ENCODE peak calls at places on chromosomes 13 and 19, in six cellular contexts. One of them, this sample, is unnamed. For H3K4me1, the result is how much of the 10 kb centered on the place peaks cover.

GRCh38 chr19:30119180-30119920 is 177.3 kb downstream of the URI1 start:
- DNase-seq in breast epithelium: no peak
- DNase-seq in H1: no peak
- DNase-seq in HepG2: no peak
- DNase-seq in stomach: no peak
- DNase-seq in adrenal gland: no peak
- DNase-seq in this sample: no peak

GRCh38 chr19:12733369-12733896 is 1.1 kb downstream of the TRIR start:
- DNase-seq in breast epithelium: no peak
- DNase-seq in H1: no peak
- DNase-seq in HepG2: peak
- DNase-seq in stomach: no peak
- DNase-seq in adrenal gland: no peak
- DNase-seq in this sample: peak

GRCh38 chr13:106083620-106084350 is 451.7 kb downstream of the EFNB2 start:
- DNase-seq in breast epithelium: no peak
- DNase-seq in H1: no peak
- DNase-seq in HepG2: peak
- DNase-seq in stomach: peak
- DNase-seq in adrenal gland: no peak
- DNase-seq in this sample: no peak

GRCh38 chr19:17889609-17890214 is 18.0 kb downstream of the SLC5A5 start:
- DNase-seq in breast epithelium: no peak
- DNase-seq in H1: peak
- DNase-seq in HepG2: peak
- DNase-seq in stomach: no peak
- DNase-seq in adrenal gland: peak
- DNase-seq in this sample: no peak

GRCh38 chr19:35557539-35558399 is 5.7 kb downstream of the ATP4A start:
- DNase-seq in breast epithelium: peak
- DNase-seq in H1: peak
- DNase-seq in HepG2: no peak
- DNase-seq in stomach: peak
- DNase-seq in adrenal gland: peak
- DNase-seq in this sample: peak

GRCh38 chr19:58483776-58484175 is 7.6 kb downstream of the ZNF446 start:
- DNase-seq in breast epithelium: no peak
- DNase-seq in H1: no peak
- DNase-seq in HepG2: no peak
- DNase-seq in stomach: no peak
- DNase-seq in adrenal gland: no peak
- DNase-seq in this sample: no peak

GRCh38 chr13:45674908-45675307 is 27.2 kb upstream of the CBY2 start:
- DNase-seq in breast epithelium: peak
- DNase-seq in H1: no peak
- DNase-seq in HepG2: no peak
- DNase-seq in stomach: no peak
- DNase-seq in adrenal gland: no peak
- DNase-seq in this sample: no peak

GRCh38 chr13:27120811-27121210 is 50.8 kb downstream of the USP12 start:
- DNase-seq in breast epithelium: no peak
- DNase-seq in H1: no peak
- DNase-seq in HepG2: no peak
- DNase-seq in stomach: no peak
- DNase-seq in adrenal gland: no peak
- DNase-seq in this sample: no peak

GRCh38 chr13:30905932-30906383 is at the start of gene MEDAG:
- DNase-seq in breast epithelium: peak
- DNase-seq in H1: no peak
- DNase-seq in HepG2: no peak
- DNase-seq in stomach: no peak
- DNase-seq in adrenal gland: peak
- DNase-seq in this sample: no peak

GRCh38 chr13:24276310-24276709 is 33.1 kb upstream of the C1QTNF9 start:
- DNase-seq in breast epithelium: no peak
- DNase-seq in H1: no peak
- DNase-seq in HepG2: no peak
- DNase-seq in stomach: no peak
- DNase-seq in adrenal gland: no peak
- DNase-seq in this sample: no peak

GRCh38 chr19:7312816-7313215 is 18.6 kb upstream of the INSR start:
- DNase-seq in breast epithelium: no peak
- DNase-seq in H1: no peak
- DNase-seq in HepG2: no peak
- DNase-seq in stomach: no peak
- DNase-seq in adrenal gland: no peak
- DNase-seq in this sample: no peak

DNA sequence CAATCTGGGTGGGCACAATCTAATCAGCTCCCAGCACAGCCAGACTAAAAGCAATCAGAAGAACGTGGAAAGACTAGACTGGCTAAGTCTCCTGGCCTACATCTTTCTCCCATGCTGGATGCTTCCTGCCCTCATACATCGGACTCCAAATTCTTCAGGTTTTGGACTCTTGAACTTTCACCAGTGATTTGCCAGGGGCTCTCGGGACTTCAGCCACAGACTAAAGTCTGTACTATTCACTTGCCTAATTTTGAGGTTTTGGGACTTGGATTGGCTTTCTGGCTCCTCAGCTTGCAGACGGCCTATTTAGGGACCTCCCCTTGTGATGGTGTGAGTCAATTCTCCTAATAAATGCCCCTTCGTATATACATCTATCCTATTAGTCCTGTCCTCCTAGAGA is 66.6 kb upstream of the SOX21 start:
- DNase-seq in breast epithelium: no peak
- DNase-seq in H1: no peak
- DNase-seq in HepG2: no peak
- DNase-seq in stomach: no peak
- DNase-seq in adrenal gland: no peak
- DNase-seq in this sample: no peak
- H3K4me1 ChIP-seq in breast epithelium: under half
- H3K4me1 ChIP-seq in H1: under half
- H3K4me1 ChIP-seq in HepG2: under half
- H3K4me1 ChIP-seq in stomach: under half
- H3K4me1 ChIP-seq in adrenal gland: under half
- H3K4me1 ChIP-seq in this sample: under half

GRCh38 chr13:50948576-50948975 is 39.0 kb downstream of the RNASEH2B start:
- DNase-seq in breast epithelium: no peak
- DNase-seq in H1: no peak
- DNase-seq in HepG2: no peak
- DNase-seq in stomach: no peak
- DNase-seq in adrenal gland: no peak
- DNase-seq in this sample: no peak
- TF ChIP-seq POLR2A in breast epithelium: no peak
- TF ChIP-seq POLR2A in H1: no peak
- TF ChIP-seq POLR2A in HepG2: no peak
- TF ChIP-seq POLR2A in stomach: no peak
- TF ChIP-seq POLR2A in adrenal gland: no peak
- TF ChIP-seq POLR2A in this sample: no peak

GRCh38 chr13:51823861-51824260 is 19.9 kb upstream of the DHRS12 start:
- DNase-seq in breast epithelium: no peak
- DNase-seq in H1: no peak
- DNase-seq in HepG2: no peak
- DNase-seq in stomach: no peak
- DNase-seq in adrenal gland: no peak
- DNase-seq in this sample: no peak
- H3K4me1 ChIP-seq in breast epithelium: under half
- H3K4me1 ChIP-seq in H1: under half
- H3K4me1 ChIP-seq in HepG2: under half
- H3K4me1 ChIP-seq in stomach: under half
- H3K4me1 ChIP-seq in adrenal gland: under half
- H3K4me1 ChIP-seq in this sample: under half

GRCh38 chr19:1275260-1275975 is at the start of gene FAM174C:
- DNase-seq in breast epithelium: peak
- DNase-seq in H1: peak
- DNase-seq in HepG2: peak
- DNase-seq in stomach: peak
- DNase-seq in adrenal gland: peak
- DNase-seq in this sample: peak
- TF ChIP-seq POLR2A in breast epithelium: peak
- TF ChIP-seq POLR2A in H1: peak
- TF ChIP-seq POLR2A in HepG2: no peak
- TF ChIP-seq POLR2A in stomach: no peak
- TF ChIP-seq POLR2A in adrenal gland: peak
- TF ChIP-seq POLR2A in this sample: peak

GRCh38 chr13:26019881-26020535 is 31.8 kb downstream of the SHISA2 start:
- DNase-seq in breast epithelium: no peak
- DNase-seq in H1: peak
- DNase-seq in HepG2: no peak
- DNase-seq in stomach: no peak
- DNase-seq in adrenal gland: no peak
- DNase-seq in this sample: no peak

GRCh38 chr13:26017932-26018690 is 33.7 kb downstream of the SHISA2 start:
- DNase-seq in breast epithelium: no peak
- DNase-seq in H1: peak
- DNase-seq in HepG2: no peak
- DNase-seq in stomach: no peak
- DNase-seq in adrenal gland: no peak
- DNase-seq in this sample: no peak

GRCh38 chr13:26015276-26015934 is 36.4 kb downstream of the SHISA2 start:
- DNase-seq in breast epithelium: no peak
- DNase-seq in H1: peak
- DNase-seq in HepG2: no peak
- DNase-seq in stomach: no peak
- DNase-seq in adrenal gland: no peak
- DNase-seq in this sample: no peak

GRCh38 chr13:26019241-26019640 is 32.6 kb downstream of the SHISA2 start:
- DNase-seq in breast epithelium: no peak
- DNase-seq in H1: peak
- DNase-seq in HepG2: no peak
- DNase-seq in stomach: no peak
- DNase-seq in adrenal gland: no peak
- DNase-seq in this sample: no peak

DNA sequence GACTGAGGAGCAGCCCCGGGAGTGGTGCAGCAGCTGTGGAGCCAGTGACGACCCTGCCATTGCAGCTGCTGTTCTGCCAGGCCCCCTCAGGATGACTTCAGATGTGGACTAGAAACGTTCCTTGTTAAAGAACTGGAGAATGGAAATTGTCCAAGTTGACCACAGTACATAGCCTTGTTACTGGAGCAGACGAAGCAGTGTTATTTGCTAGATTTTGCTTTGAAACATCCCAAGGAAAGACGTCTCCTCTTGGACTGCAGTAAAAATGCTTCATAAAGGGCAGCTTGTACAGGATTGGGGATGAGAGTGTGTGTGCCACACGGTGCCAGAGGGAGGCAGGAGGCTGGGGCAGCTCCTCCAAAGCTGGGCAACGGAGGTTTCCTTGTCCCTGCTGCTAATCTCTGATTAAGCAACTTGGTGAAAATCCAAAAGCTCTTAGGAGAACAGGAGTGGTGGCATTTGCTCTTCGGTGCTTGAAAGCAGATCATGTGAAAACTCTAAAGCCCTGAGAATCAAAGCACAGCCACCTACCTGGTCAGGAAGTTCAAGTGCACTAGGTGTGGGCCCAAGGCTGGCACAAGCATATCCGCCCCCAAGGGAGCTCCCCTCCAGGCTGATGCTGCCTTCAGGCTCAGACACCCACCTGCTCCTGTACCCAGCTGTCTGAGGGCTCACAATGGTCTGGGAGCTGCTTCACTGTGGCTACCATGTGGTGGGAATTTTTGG is 34.5 kb downstream of the SHISA2 start:
- DNase-seq in breast epithelium: no peak
- DNase-seq in H1: no peak
- DNase-seq in HepG2: no peak
- DNase-seq in stomach: peak
- DNase-seq in adrenal gland: no peak
- DNase-seq in this sample: no peak
- H3K4me1 ChIP-seq in breast epithelium: under half
- H3K4me1 ChIP-seq in H1: under half
- H3K4me1 ChIP-seq in HepG2: under half
- H3K4me1 ChIP-seq in stomach: under half
- H3K4me1 ChIP-seq in adrenal gland: under half
- H3K4me1 ChIP-seq in this sample: under half